ENCODE peak calls at places on chromosomes 5 and 9, in seven cellular contexts. M, E, O, Y, A, R and N are unnamed samples.

GRCh38 chr5:130323804-130324454 is 419.7 kb downstream of the CHSY3 start:
- DNase-seq in E (no peak), M (no peak), Y (peak; percentile 86), O (no peak), A (no peak), R (peak; percentile 37), N (no peak)

GRCh38 chr5:112634166-112634565 is 103.5 kb upstream of the APC start:
- DNase-seq in E (no peak), A (no peak), R (no peak), Y (no peak), M (no peak), O (no peak), N (no peak)

GRCh38 chr5:38258319-38259061 is at the start of gene EGFLAM:
- DNase-seq in A (no peak), O (peak; percentile 39), Y (peak; percentile 21), M (peak; percentile 88), R (no peak), E (peak; percentile 55), N (peak; percentile 25)

GRCh38 chr5:179438041-179438441 is 92.8 kb upstream of the ADAMTS2 start:
- DNase-seq in O (no peak), R (no peak), A (no peak), M (no peak), E (no peak), Y (no peak), N (no peak)

GRCh38 chr9:108580021-108580439 is 275.8 kb downstream of the ACTL7B start:
- DNase-seq in Y (no peak), E (peak; percentile 25), O (no peak), R (peak; percentile 91), M (no peak), A (no peak), N (no peak)

GRCh38 chr5:59503223-59503622 is 390.3 kb downstream of the PDE4D start:
- DNase-seq in M (peak; percentile 76), E (no peak), A (no peak), R (no peak), Y (no peak), O (no peak), N (no peak)

GRCh38 chr9:114347675-114348074 is 18.0 kb downstream of the ORM2 start:
- DNase-seq in E (no peak), A (no peak), O (no peak), Y (no peak), R (no peak), M (no peak), N (no peak)

GRCh38 chr5:126355940-126356339 is 67.3 kb upstream of the GRAMD2B start:
- DNase-seq in Y (no peak), O (no peak), R (no peak), E (no peak), A (no peak), M (no peak), N (no peak)

GRCh38 chr5:176881816-176882565 is 17.2 kb downstream of the HK3 start:
- DNase-seq in A (no peak), O (peak; percentile 17), R (peak; percentile 26), M (no peak), Y (no peak), E (no peak), N (no peak)

GRCh38 chr9:15416880-15417279 is 5.8 kb upstream of the SNAPC3 start:
- DNase-seq in R (peak; percentile 49), O (peak; percentile 58), E (peak; percentile 41), M (peak; percentile 81), Y (no peak), A (no peak), N (no peak)

GRCh38 chr9:70389642-70390266 is 24.7 kb downstream of the KLF9 start:
- DNase-seq in R (no peak), Y (peak; percentile 12), A (no peak), M (peak; percentile 48), O (peak; percentile 39), E (peak; percentile 27), N (no peak)

GRCh38 chr9:99037768-99038167 is 67.1 kb upstream of the TGFBR1 start:
- DNase-seq in A (no peak), E (peak; percentile 79), O (no peak), M (no peak), R (no peak), Y (no peak), N (no peak)

GRCh38 chr9:130196643-130197042 is 24.4 kb downstream of the NCS1 start:
- DNase-seq in M (no peak), Y (no peak), O (no peak), A (no peak), R (no peak), E (no peak), N (no peak)

GRCh38 chr5:151098185-151098813 is 17.5 kb upstream of the TNIP1 start:
- DNase-seq in E (no peak), M (no peak), A (no peak), R (no peak), O (no peak), Y (peak; percentile 83), N (no peak)

GRCh38 chr5:14213813-14214585 is 70.9 kb downstream of the TRIO start:
- DNase-seq in R (no peak), O (no peak), A (no peak), M (no peak), Y (no peak), E (no peak), N (no peak)